ENCODE peak calls at places on chromosome 21, in seven cellular contexts. Q, X, D, Z, Y, A and L are unnamed samples.

GRCh38 chr21:15206514-15206913 is 141.7 kb upstream of the NRIP1 start:
- DNase-seq in Q (no peak), X (no peak), D (no peak), Z (no peak), Y (no peak), A (no peak), L (no peak)

GRCh38 chr21:15772654-15773053 is 42.9 kb downstream of the USP25 start:
- DNase-seq in Q (no peak), X (no peak), D (no peak), Z (no peak), Y (no peak), A (no peak), L (no peak)

GRCh38 chr21:38815060-38815405 is 9.3 kb downstream of the ETS2 start:
- DNase-seq in Q (no peak), X (no peak), D (no peak), Z (no peak), Y (no peak), A (no peak), L (no peak)

GRCh38 chr21:28821276-28822063 is 171.2 kb downstream of the LTN1 start:
- DNase-seq in Q (no peak), X (no peak), D (no peak), Z (no peak), Y (no peak), A (no peak), L (no peak)

GRCh38 chr21:15638856-15639549 is 90.8 kb upstream of the USP25 start:
- DNase-seq in Q (peak; percentile 93), X (no peak), D (peak; percentile 56), Z (no peak), Y (no peak), A (no peak), L (peak; percentile 77)

GRCh38 chr21:34270406-34270805 is 93.4 kb upstream of the KCNE2 start:
- DNase-seq in Q (no peak), X (no peak), D (no peak), Z (no peak), Y (no peak), A (no peak), L (no peak)

GRCh38 chr21:44370027-44370735 is 16.8 kb downstream of the TRPM2 start:
- DNase-seq in Q (peak; percentile 57), X (peak; percentile 36), D (peak; percentile 13), Z (peak; percentile 71), Y (peak; percentile 40), A (peak; percentile 66), L (peak; percentile 58)

GRCh38 chr21:39788383-39788782 is 43.4 kb downstream of the IGSF5 start:
- DNase-seq in Q (peak; percentile 82), X (peak; percentile 63), D (peak; percentile 50), Z (peak; percentile 75), Y (peak; percentile 47), A (peak; percentile 85), L (peak; percentile 40)

GRCh38 chr21:28308516-28308915 is 684.2 kb downstream of the LTN1 start:
- DNase-seq in Q (no peak), X (no peak), D (no peak), Z (no peak), Y (no peak), A (no peak), L (peak; percentile 35)

GRCh38 chr21:31326478-31327247 is 17.4 kb downstream of the TIAM1 start:
- DNase-seq in Q (no peak), X (no peak), D (peak; percentile 35), Z (no peak), Y (no peak), A (no peak), L (no peak)

GRCh38 chr21:34968414-34969333 is 80.4 kb downstream of the RUNX1 start:
- DNase-seq in Q (no peak), X (no peak), D (no peak), Z (no peak), Y (no peak), A (no peak), L (no peak)

GRCh38 chr21:44742418-44743153 is 31.2 kb upstream of the TSPEAR start:
- DNase-seq in Q (no peak), X (no peak), D (peak; percentile 21), Z (no peak), Y (no peak), A (no peak), L (peak; percentile 43)

DNA sequence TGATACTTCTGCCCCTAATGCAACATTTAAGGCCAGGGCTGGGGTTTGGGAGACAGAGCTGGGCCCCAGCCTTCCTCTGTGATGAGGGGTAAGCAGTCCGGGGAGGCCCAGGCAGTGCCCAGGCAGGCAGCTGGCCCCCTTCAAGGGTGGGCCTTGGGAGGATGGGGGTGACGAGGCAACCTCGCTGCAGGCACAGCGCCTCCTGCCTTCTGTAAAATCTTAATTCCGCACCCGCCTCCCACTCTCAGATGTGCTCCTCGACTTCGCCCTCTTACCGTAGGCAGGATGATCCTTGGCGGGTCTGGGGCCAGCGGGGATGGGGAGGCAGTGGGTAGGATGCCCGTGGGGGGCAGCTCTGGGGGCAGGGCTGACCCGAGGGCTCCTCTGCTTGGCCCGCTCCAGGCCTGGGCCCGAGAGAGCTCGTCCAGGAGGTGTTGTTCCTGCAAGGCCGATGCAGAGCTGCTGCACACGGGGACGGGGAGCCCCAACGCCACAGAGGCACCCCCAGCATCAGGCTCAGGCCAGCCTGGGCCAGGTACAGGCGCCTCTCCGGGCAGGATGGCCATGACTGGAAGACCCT is 9.1 kb downstream of the C21orf58 start:
- DNase-seq in Q (no peak), X (no peak), D (no peak), Z (no peak), Y (no peak), A (no peak), L (no peak)
- TF ChIP-seq CTCF in Q (no peak), X (no peak), D (no peak), Z (no peak), Y (no peak), A (no peak), L (no peak)

DNA sequence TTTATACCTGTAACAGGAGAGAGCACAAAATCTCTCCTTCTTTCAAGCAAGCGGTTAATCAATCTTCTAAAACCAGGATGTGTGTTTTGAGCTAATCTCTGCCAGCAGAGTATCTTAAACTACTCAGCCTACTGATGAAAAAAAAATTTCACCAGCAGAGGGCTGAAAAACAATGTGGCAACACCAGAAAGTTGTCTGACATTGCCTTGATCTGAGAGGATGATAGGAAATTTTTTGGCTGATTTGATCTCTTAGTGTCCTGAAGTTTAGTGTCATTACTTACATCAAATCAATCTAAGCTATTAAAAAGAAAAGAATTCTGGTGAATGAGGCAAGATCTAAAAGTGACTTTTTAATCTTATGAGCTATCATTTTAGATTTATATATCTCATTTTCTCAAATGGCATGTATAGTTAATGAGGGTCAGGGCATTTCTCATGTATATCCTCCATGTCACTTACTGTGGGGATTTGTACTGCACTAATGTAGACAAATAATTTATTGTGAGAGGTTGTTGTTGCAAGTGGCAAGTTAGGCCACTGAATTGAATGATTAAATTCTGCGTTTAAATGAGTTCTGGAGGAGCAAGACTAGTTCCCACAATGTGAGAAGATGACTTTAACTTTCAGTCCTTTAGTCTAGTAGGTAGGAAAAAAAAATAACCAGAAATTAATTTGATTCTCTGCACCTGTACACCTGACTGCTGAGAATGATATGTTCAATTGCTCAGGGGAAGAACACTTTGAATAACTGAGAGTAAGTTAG is 10.8 kb downstream of the ADAMTS1 start:
- DNase-seq in Q (no peak), X (no peak), D (peak; percentile 38), Z (no peak), Y (no peak), A (no peak), L (no peak)
- TF ChIP-seq CTCF in Q (peak; percentile 20), X (peak; percentile 53), D (peak; percentile 40), Z (peak; percentile 56), Y (peak; percentile 26), A (no peak), L (no peak)

GRCh38 chr21:42135386-42136040 is 64.4 kb downstream of the UMODL1 start:
- DNase-seq in Q (no peak), X (no peak), D (no peak), Z (no peak), Y (no peak), A (no peak), L (no peak)

GRCh38 chr21:42133131-42133530 is 62.0 kb downstream of the UMODL1 start:
- DNase-seq in Q (no peak), X (no peak), D (no peak), Z (no peak), Y (no peak), A (no peak), L (no peak)

GRCh38 chr21:42140196-42140934 is 69.2 kb downstream of the UMODL1 start:
- DNase-seq in Q (no peak), X (no peak), D (no peak), Z (no peak), Y (no peak), A (no peak), L (no peak)

GRCh38 chr21:42141643-42142042 is 70.5 kb downstream of the UMODL1 start:
- DNase-seq in Q (no peak), X (no peak), D (no peak), Z (no peak), Y (no peak), A (no peak), L (no peak)

GRCh38 chr21:42137191-42137913 is 66.2 kb downstream of the UMODL1 start:
- DNase-seq in Q (no peak), X (no peak), D (no peak), Z (no peak), Y (no peak), A (no peak), L (no peak)
- TF ChIP-seq CTCF in Q (no peak), X (no peak), D (no peak), Z (no peak), Y (no peak), A (no peak), L (no peak)

GRCh38 chr21:17931080-17931479 is 111.9 kb upstream of the C21orf91 start:
- DNase-seq in Q (no peak), X (peak; percentile 59), D (no peak), Z (peak; percentile 24), Y (no peak), A (no peak), L (no peak)
- TF ChIP-seq CTCF in Q (no peak), X (peak; percentile 87), D (peak; percentile 16), Z (peak; percentile 67), Y (no peak), A (no peak), L (peak; percentile 9)

GRCh38 chr21:40852563-40852962 is 5.6 kb upstream of the DSCAM start:
- DNase-seq in Q (no peak), X (no peak), D (no peak), Z (no peak), Y (no peak), A (no peak), L (no peak)
- TF ChIP-seq CTCF in Q (peak; percentile 15), X (no peak), D (no peak), Z (no peak), Y (no peak), A (no peak), L (no peak)

DNA sequence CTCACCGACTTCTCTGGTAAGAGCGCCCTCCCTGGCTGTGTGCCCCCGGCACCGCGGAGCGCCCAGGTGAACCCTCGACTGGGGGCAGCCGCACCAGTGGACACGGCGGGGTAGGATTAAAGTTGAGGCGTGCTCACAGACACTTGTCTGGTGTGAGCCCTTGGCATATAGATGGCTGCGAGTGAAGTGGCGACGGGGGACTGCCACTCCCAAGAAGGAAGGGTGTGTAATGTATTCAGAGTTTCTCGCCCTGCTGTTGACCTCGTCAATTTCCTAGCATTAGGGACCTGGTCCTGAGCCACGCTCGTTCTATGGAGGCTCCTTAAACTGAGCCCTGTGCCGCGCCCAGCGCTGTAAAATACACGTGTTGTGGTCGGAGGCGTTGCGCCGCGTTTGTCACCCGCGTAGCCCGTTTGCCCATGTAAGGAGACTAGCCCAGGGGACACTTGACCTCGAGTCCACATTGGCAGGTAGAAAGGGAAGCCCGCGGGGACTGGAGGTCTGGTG is 545 bp downstream of the EVA1C start:
- DNase-seq in Q (peak; percentile 48), X (no peak), D (peak; percentile 50), Z (no peak), Y (peak; percentile 39), A (peak; percentile 85), L (peak; percentile 58)
- TF ChIP-seq CTCF in Q (no peak), X (no peak), D (peak; percentile 4), Z (peak; percentile 33), Y (no peak), A (no peak), L (no peak)